ENCODE peak calls at places on chromosomes 4 and X, in six cellular contexts. S is transverse colon, R is psoas muscle, Q is ascending aorta, Y is RWPE2, L is right atrium auricular region. J is an unnamed sample. For H3K27me3 and H3K4me1, the result is how much of the 10 kb centered on the place peaks cover.

GRCh38 chr4:336099-336892 is 1.3 kb upstream of the ZNF141 start:
- DNase-seq in S (peak), R (peak), Q (no peak), Y (no peak), L (no peak), J (peak)

GRCh38 chrX:127259742-127260141 is 440.2 kb downstream of the PRR32 start:
- DNase-seq in S (no peak), R (no peak), Q (no peak), Y (no peak), L (no peak), J (no peak)

GRCh38 chrX:136646602-136647239 is 1.2 kb upstream of the CD40LG start:
- DNase-seq in S (no peak), R (no peak), Q (no peak), Y (no peak), L (no peak), J (no peak)

GRCh38 chrX:41043950-41044349 is 41.3 kb upstream of the USP9X start:
- DNase-seq in S (no peak), R (no peak), Q (no peak), Y (no peak), L (no peak), J (no peak)

GRCh38 chrX:12421918-12422317 is 283.6 kb downstream of the FRMPD4 start:
- DNase-seq in S (no peak), R (no peak), Q (no peak), Y (no peak), L (no peak), J (no peak)

GRCh38 chrX:48971325-48972213 is at the start of gene KCND1:
- DNase-seq in S (peak), R (peak), Q (peak), Y (no peak), L (no peak), J (peak)

GRCh38 chr4:4860381-4860802 is 927 bp downstream of the MSX1 start:
- DNase-seq in S (no peak), R (no peak), Q (no peak), Y (peak), L (no peak), J (no peak)

GRCh38 chr4:180669637-180670036 is 1573.6 kb upstream of the TENM3 start:
- DNase-seq in S (no peak), R (no peak), Q (no peak), Y (no peak), L (no peak), J (no peak)

GRCh38 chr4:168612435-168613139 is 115.7 kb downstream of the PALLD start:
- DNase-seq in S (no peak), R (no peak), Q (no peak), Y (no peak), L (no peak), J (no peak)

GRCh38 chr4:48470570-48470969 is 12.6 kb upstream of the SLC10A4 start:
- DNase-seq in S (no peak), R (no peak), Q (no peak), Y (no peak), L (no peak), J (no peak)

GRCh38 chrX:56788717-56789122 is 59.7 kb downstream of the NBDY start:
- DNase-seq in S (peak), R (peak), Q (no peak), Y (no peak), L (no peak), J (peak)

GRCh38 chrX:40966204-40966820 is 118.9 kb upstream of the USP9X start:
- DNase-seq in S (no peak), R (no peak), Q (no peak), Y (no peak), L (no peak), J (no peak)

GRCh38 chrX:30659421-30659820 is 6.2 kb downstream of the GK start:
- DNase-seq in S (no peak), R (no peak), Q (no peak), Y (no peak), L (no peak), J (no peak)

GRCh38 chrX:115650916-115651315 is 89.9 kb downstream of the PLS3 start:
- DNase-seq in S (peak), R (no peak), Q (no peak), Y (no peak), L (no peak), J (peak)

GRCh38 chrX:140817943-140818342 is 108.4 kb downstream of the LINC00632 start:
- DNase-seq in S (no peak), R (no peak), Q (no peak), Y (no peak), L (no peak), J (no peak)

GRCh38 chr4:180150818-180151217 is 2092.4 kb upstream of the TENM3 start:
- DNase-seq in S (no peak), R (no peak), Q (no peak), Y (no peak), L (no peak), J (no peak)

GRCh38 chr4:112704322-112704721 is 67.4 kb downstream of the LARP7 start:
- DNase-seq in S (no peak), R (no peak), Q (no peak), Y (no peak), L (no peak), J (no peak)

GRCh38 chr4:25722964-25723363 is 67.3 kb downstream of the SLC34A2 start:
- DNase-seq in S (no peak), R (no peak), Q (no peak), Y (no peak), L (no peak), J (no peak)

GRCh38 chr4:163566257-163566656 is 71.8 kb downstream of the TMA16 start:
- DNase-seq in S (no peak), R (no peak), Q (no peak), Y (no peak), L (no peak), J (no peak)

DNA sequence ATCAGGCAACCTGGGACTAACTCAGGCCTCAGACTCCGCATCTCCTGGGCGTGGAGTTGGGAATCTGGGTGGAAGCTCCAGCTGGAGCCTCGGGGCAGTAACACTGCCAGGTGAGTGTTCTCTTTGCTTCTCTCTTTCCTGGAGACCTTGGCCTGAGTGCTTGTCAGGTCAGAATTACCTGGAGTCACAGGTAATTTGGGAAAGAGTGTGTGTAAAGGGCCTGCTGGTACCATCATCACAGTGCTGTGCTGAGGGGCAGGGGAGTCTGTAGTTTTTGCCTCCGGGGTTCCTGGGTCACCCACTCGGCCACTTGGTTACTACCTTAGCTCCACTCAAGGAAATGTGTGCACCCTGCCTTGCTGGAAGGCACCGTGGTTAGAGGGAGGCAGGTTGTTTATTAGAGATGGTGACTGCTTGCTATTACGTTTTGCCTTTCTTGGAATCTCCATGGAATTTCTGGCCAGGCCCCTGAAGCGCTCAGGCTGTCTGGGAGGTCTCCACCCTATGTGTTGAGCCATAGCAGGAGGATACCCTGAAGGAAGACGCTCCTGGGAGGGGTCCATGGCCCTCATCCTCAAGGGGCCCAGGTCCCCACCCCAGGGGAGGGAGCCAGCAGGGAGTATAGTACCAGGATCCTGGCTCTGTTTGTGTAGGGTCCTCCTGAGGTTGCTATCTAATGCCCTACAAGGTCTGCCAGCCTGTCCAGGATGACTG is 2.9 kb downstream of the GPR78 start:
- DNase-seq in S (no peak), R (peak), Q (no peak), Y (no peak), L (no peak), J (peak)
- H3K27me3 ChIP-seq in S (under half), R (under half), Q (under half), Y (under half), L (under half), J (under half)

GRCh38 chr4:7647211-7647931 is 212.6 kb upstream of the PSAPL1 start:
- DNase-seq in S (no peak), R (peak), Q (no peak), Y (no peak), L (no peak), J (no peak)

GRCh38 chr4:7648813-7649395 is 214.2 kb upstream of the PSAPL1 start:
- DNase-seq in S (no peak), R (peak), Q (no peak), Y (peak), L (no peak), J (no peak)

GRCh38 chr4:7649411-7649740 is 214.6 kb upstream of the PSAPL1 start:
- DNase-seq in S (no peak), R (no peak), Q (no peak), Y (no peak), L (no peak), J (no peak)

GRCh38 chr4:7646384-7647061 is 211.8 kb upstream of the PSAPL1 start:
- DNase-seq in S (no peak), R (peak), Q (no peak), Y (no peak), L (no peak), J (no peak)

DNA sequence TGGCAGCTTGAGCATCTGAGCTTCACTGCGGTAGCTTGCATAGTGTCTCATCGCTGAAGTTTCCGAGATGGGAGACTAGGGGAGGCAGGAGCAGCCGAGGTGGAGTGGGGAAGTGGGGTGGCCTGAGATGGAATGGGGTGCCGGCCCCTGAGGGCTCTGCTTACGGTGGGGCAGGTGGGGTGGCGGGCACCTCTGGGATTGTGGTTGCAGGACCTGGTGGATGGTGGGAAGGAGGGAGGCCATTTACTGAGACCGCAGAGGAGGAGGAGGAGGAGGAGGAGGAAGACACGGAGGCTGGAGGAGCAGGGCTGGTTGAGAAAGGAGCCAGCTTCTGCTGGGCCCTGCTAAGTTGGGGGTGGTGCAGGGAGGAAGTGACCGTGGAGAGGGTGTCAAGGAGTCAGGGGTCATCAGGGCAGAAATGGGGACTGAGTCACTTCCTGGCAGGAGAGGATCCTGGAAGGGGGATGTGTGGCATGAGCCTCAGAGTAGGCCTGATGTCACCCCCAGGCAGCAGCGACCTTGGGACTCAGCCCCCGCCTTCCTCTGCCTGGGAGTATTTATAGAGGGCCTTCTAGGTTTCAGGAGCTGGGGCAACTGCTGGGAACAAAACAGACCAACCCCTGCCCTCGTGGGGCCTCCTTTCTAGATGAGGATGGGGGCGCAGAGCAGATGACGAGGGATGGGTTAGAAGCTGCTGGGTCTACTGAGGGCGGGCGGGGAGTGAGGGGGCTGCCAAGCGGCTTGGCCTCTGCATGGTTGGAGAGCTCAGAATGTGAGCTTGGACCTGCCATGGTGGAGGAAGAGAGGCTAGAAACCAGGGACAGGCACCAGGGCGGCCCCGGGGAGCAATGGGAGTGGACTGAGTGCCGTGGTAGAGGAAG is 213.4 kb upstream of the PSAPL1 start:
- DNase-seq in S (no peak), R (peak), Q (peak), Y (peak), L (no peak), J (no peak)
- H3K4me1 ChIP-seq in S (under half), R (under half), Q (under half), Y (under half), L (under half), J (under half)

GRCh38 chrX:144916785-144917184 is 330.5 kb upstream of the SPANXN1 start:
- DNase-seq in S (no peak), R (no peak), Q (no peak), Y (no peak), L (no peak), J (no peak)
- H3K27me3 ChIP-seq in S (under half), R (under half), Q (under half), Y (under half), L (under half), J (under half)

GRCh38 chr4:119212964-119213606 is 572 bp downstream of the USP53 start:
- DNase-seq in S (peak), R (peak), Q (peak), Y (peak), L (peak), J (peak)
- H3K4me1 ChIP-seq in S (under half), R (under half), Q (under half), Y (under half), L (under half), J (under half)

GRCh38 chr4:146648384-146648783 is 9.7 kb downstream of the POU4F2 start:
- DNase-seq in S (no peak), R (no peak), Q (no peak), Y (no peak), L (no peak), J (no peak)
- H3K27me3 ChIP-seq in S (half or more), R (under half), Q (under half), Y (half or more), L (under half), J (under half)

DNA sequence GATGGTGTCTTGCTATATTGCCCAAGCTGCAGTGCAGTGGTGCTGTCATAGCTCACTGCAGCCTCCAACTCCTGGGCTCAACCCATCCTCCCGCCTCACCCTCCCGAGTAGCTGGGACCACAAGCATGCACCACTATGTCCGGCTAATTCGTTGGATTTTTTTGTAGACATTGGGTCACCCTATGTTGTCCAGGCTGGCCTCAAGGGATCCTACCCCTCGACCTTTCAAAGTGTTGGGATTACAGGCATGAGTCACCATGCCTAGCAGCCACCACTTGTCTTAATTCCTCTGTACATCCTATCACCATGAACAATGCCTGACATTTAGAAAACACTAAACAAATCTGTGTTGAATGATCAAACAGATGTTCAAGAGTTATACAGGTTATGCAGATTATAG is 76.7 kb downstream of the NLGN4X start:
- DNase-seq in S (no peak), R (no peak), Q (no peak), Y (no peak), L (no peak), J (no peak)
- H3K4me1 ChIP-seq in S (under half), R (under half), Q (under half), Y (under half), L (under half), J (under half)

DNA sequence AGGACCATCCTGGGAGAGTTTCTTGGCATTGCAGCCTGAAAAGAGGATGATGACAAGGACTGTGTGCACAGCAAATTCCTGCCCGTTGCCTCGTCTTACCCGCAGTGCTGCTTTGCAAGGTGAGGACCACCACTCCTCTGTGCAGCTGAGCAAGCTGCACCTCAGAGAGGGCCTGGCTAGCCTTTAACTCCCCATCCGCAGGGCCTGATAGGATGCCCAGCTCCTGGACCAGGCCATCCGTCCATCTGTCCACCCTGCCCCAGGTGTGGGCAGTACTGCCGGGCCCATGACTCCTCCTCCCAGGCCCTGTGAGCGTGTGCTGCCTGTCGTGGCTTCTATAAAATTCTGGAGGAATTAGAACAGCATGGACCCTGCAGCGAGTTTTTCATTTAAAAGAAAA is 43.9 kb upstream of the PPP2R2C start:
- DNase-seq in S (no peak), R (no peak), Q (no peak), Y (no peak), L (no peak), J (no peak)
- H3K27me3 ChIP-seq in S (under half), R (under half), Q (under half), Y (under half), L (under half), J (under half)

GRCh38 chr4:144709793-144710525 is 64.0 kb downstream of the HHIP start:
- DNase-seq in S (peak), R (no peak), Q (no peak), Y (no peak), L (no peak), J (no peak)

GRCh38 chr4:144709159-144709558 is 63.2 kb downstream of the HHIP start:
- DNase-seq in S (no peak), R (no peak), Q (no peak), Y (no peak), L (no peak), J (no peak)

GRCh38 chr4:144711685-144712456 is 65.9 kb downstream of the HHIP start:
- DNase-seq in S (no peak), R (no peak), Q (no peak), Y (no peak), L (no peak), J (no peak)

GRCh38 chr4:144712775-144713174 is 66.8 kb downstream of the HHIP start:
- DNase-seq in S (no peak), R (no peak), Q (no peak), Y (no peak), L (no peak), J (no peak)

DNA sequence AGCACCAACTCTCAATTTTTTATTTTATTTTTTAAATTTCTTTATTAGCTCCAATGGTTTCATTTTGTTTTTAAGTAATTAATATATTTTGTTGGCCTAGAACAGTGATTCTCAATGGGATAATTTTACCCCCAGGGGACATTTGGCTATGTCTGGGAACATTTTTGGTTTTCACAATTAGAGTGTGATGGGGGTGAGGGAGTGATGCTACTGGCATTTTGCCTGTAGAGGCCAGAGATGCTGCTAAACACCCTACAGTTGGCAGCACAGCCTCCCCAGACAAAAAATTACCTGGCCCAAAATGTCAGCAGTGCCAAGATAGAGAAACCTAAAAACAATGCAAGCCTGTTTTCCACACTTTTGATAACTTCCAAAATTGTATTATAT is 64.6 kb downstream of the HHIP start:
- DNase-seq in S (no peak), R (no peak), Q (no peak), Y (no peak), L (no peak), J (no peak)
- H3K4me1 ChIP-seq in S (under half), R (under half), Q (under half), Y (under half), L (under half), J (under half)

DNA sequence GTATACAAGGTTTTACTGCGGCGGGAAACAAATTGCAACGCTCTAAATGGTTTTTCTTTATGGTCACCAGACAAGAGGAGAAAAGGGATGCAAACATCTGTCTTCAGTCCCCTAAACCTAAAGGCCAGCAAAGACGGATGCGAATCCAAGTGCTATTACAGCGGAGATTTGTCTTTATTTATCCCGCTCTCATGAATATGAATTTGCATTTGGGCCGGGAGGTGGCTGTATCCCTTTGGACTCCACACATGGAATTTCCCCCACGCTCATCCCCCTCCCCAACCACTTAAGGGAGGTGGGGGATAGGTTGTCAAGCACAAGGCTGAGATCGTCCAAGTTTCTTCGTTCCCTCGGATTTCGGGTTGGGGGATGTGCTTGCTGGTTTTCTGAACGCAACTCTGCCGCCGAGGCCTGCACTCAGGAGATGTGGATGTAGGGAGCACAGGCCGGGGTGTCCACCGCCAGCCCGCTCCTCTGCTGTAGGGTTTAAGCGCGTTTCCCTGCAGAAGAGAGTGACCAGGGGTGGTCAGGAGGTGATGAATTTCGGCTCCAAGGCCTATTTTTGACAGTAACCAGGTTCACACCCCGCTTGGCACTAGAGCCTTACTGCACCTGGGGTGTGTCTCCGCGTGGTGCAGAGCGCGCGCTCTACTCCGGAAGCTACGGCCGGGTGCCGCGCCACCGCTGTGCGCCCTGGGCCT is 2.2 kb upstream of the PHOX2B start:
- DNase-seq in S (no peak), R (no peak), Q (no peak), Y (no peak), L (no peak), J (no peak)
- H3K27me3 ChIP-seq in S (half or more), R (under half), Q (under half), Y (half or more), L (under half), J (under half)

GRCh38 chr4:132001542-132001941 is 1147.6 kb upstream of the PCDH10 start:
- DNase-seq in S (no peak), R (no peak), Q (no peak), Y (no peak), L (no peak), J (no peak)

DNA sequence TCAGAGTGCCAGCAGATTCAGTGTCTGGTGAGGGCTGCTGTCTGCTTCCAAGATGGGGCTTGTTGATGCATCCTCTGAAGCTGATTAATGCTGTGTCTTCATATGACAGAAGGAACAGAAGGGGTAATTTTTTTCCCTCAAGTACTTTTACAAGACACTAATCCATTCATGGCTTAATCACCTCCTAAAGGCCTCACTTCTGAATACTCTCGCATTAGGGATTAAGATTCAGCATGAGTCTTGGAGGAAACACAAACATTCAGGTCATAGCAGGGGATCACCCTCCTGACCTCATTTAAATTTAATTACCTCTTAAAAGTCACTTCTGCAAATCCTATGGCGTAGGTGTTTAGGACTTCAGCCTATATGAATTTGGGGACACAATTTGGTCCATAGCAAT is 1145.5 kb upstream of the PCDH10 start:
- DNase-seq in S (no peak), R (no peak), Q (no peak), Y (no peak), L (no peak), J (no peak)
- H3K4me1 ChIP-seq in S (under half), R (under half), Q (under half), Y (under half), L (under half), J (under half)